ENCODE peak calls at places on chromosomes 13 and 19, in five cellular contexts. R is effector memory CD4-positive, alpha-beta T cell; S is tibial artery; W is naive thymus-derived CD4-positive, alpha-beta T cell; Z is fibroblast of lung. I is an unnamed sample.

GRCh38 chr13:47459512-47459911 is 541.6 kb downstream of the SUCLA2 start:
- DNase-seq in S (no peak), W (no peak), R (no peak), Z (peak; percentile 75), I (no peak)

GRCh38 chr13:99086149-99086868 is 108.4 kb upstream of the DOCK9 start:
- DNase-seq in R (peak; percentile 57), S (peak; percentile 34), W (peak; percentile 70), Z (peak; percentile 42), I (peak; percentile 62)

GRCh38 chr19:5682293-5682592 is 1.4 kb downstream of the HSD11B1L start:
- DNase-seq in S (no peak), W (no peak), Z (no peak), R (no peak), I (no peak)

GRCh38 chr13:106089251-106089940 is 446.1 kb downstream of the EFNB2 start:
- DNase-seq in Z (no peak), W (no peak), R (no peak), S (no peak), I (no peak)

GRCh38 chr19:48660854-48661731 is 11.7 kb downstream of the NTN5 start:
- DNase-seq in S (peak; percentile 85), W (peak; percentile 87), Z (peak; percentile 90), R (peak; percentile 74), I (peak; percentile 85)

GRCh38 chr13:93227906-93228801 is 1.5 kb downstream of the GPC6 start:
- DNase-seq in W (no peak), R (no peak), S (peak; percentile 68), Z (peak; percentile 91), I (no peak)

GRCh38 chr13:98960331-98961203 is 17.3 kb downstream of the DOCK9 start:
- DNase-seq in W (no peak), R (no peak), S (no peak), Z (no peak), I (no peak)

GRCh38 chr19:32333227-32333626 is 12.2 kb upstream of the ZNF507 start:
- DNase-seq in W (no peak), Z (no peak), R (no peak), S (no peak), I (no peak)

GRCh38 chr19:19109601-19110000 is 28.7 kb downstream of the TMEM161A start:
- DNase-seq in S (no peak), R (no peak), Z (peak; percentile 12), W (no peak), I (no peak)

GRCh38 chr13:101773062-101773461 is 320.6 kb downstream of the ITGBL1 start:
- DNase-seq in S (no peak), Z (no peak), W (no peak), R (no peak), I (no peak)

GRCh38 chr19:6271251-6271650 is 8.5 kb downstream of the MLLT1 start:
- DNase-seq in R (no peak), Z (peak; percentile 28), W (no peak), S (no peak), I (no peak)

GRCh38 chr19:2983351-2984195 is 6.2 kb downstream of the TLE6 start:
- DNase-seq in W (no peak), R (no peak), S (peak; percentile 85), Z (peak; percentile 75), I (no peak)

GRCh38 chr19:38892841-38893240 is 6.6 kb downstream of the SIRT2 start:
- DNase-seq in Z (no peak), S (no peak), R (no peak), W (no peak), I (no peak)

GRCh38 chr19:30448386-30449130 is 76.4 kb downstream of the ZNF536 start:
- DNase-seq in W (no peak), Z (no peak), R (no peak), S (no peak), I (no peak)

GRCh38 chr13:72820898-72821279 is 39.0 kb downstream of the PIBF1 start:
- DNase-seq in S (no peak), W (no peak), R (no peak), Z (no peak), I (no peak)
- H3K9me3 ChIP-seq in S (no peaks in the 10 kb centered on the region), W (no peaks in the 10 kb centered on the region), R (no peaks in the 10 kb centered on the region), Z (no peaks in the 10 kb centered on the region), I (no peaks in the 10 kb centered on the region)

GRCh38 chr13:24281188-24282008 is 28.0 kb upstream of the C1QTNF9 start:
- DNase-seq in S (no peak), W (no peak), Z (no peak), R (no peak), I (no peak)
- H3K4me1 ChIP-seq in S (no peaks in the 10 kb centered on the region), W (peaks cover 24% of the 10 kb centered on the region), Z (no peaks in the 10 kb centered on the region), R (peaks cover 31% of the 10 kb centered on the region), I (peaks cover 32% of the 10 kb centered on the region)

DNA sequence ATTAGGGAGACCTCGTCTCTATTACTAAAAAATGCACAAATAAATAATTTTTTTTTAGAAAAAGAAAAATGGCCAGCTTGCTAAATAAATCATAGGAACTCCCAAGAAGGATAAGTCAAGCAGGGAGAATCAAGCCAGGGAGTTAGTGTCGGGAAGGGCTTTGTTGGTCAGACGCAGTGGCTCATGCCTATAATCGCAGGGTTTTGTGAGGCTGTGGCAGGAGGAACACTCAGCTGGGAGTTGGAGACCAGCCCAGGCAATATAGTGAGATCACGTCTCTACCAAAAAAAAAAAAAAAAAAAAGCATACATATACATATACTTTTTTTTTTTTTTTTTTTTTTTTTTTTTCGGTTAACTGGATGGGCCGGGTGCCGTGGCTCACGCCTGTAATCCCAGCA is 9.0 kb downstream of the NACC1 start:
- DNase-seq in S (no peak), R (no peak), W (no peak), Z (peak; percentile 47), I (no peak)
- H3K9me3 ChIP-seq in S (no peaks in the 10 kb centered on the region), R (no peaks in the 10 kb centered on the region), W (no peaks in the 10 kb centered on the region), Z (no peaks in the 10 kb centered on the region), I (no peaks in the 10 kb centered on the region)

GRCh38 chr19:54282706-54283105 is 1.8 kb upstream of the LILRB2 start:
- DNase-seq in R (no peak), Z (no peak), W (no peak), S (no peak), I (no peak)
- H3K4me1 ChIP-seq in R (no peaks in the 10 kb centered on the region), Z (no peaks in the 10 kb centered on the region), W (no peaks in the 10 kb centered on the region), S (no peaks in the 10 kb centered on the region), I (no peaks in the 10 kb centered on the region)

GRCh38 chr19:56836059-56836458 is 4.5 kb downstream of the PEG3 start:
- DNase-seq in W (no peak), R (no peak), Z (no peak), S (no peak), I (no peak)
- H3K9me3 ChIP-seq in W (peaks cover 57% of the 10 kb centered on the region), R (peaks cover 14% of the 10 kb centered on the region), Z (no peaks in the 10 kb centered on the region), S (no peaks in the 10 kb centered on the region), I (peaks cover 75% of the 10 kb centered on the region)

GRCh38 chr13:114124486-114124885 is 7.9 kb downstream of the RASA3 start:
- DNase-seq in W (no peak), Z (no peak), R (no peak), S (no peak), I (no peak)

GRCh38 chr13:114123448-114123847 is 9.0 kb downstream of the RASA3 start:
- DNase-seq in S (no peak), W (no peak), Z (no peak), R (no peak), I (no peak)

GRCh38 chr13:114125589-114125988 is 6.8 kb downstream of the RASA3 start:
- DNase-seq in Z (no peak), S (no peak), W (no peak), R (no peak), I (no peak)

GRCh38 chr13:114123876-114124275 is 8.5 kb downstream of the RASA3 start:
- DNase-seq in S (no peak), W (no peak), Z (no peak), R (no peak), I (no peak)

GRCh38 chr13:114124921-114125320 is 7.5 kb downstream of the RASA3 start:
- DNase-seq in Z (peak; percentile 72), R (peak; percentile 45), S (no peak), W (peak; percentile 67), I (peak; percentile 82)
- H3K4me1 ChIP-seq in Z (peaks cover 40% of the 10 kb centered on the region), R (peaks cover 91% of the 10 kb centered on the region), S (peaks cover 30% of the 10 kb centered on the region), W (peaks cover 95% of the 10 kb centered on the region), I (peaks cover 95% of the 10 kb centered on the region)

GRCh38 chr19:28578786-28579505 is 634.0 kb downstream of the UQCRFS1 start:
- DNase-seq in R (no peak), S (no peak), Z (no peak), W (no peak), I (no peak)
- H3K9me3 ChIP-seq in R (no peaks in the 10 kb centered on the region), S (no peaks in the 10 kb centered on the region), Z (no peaks in the 10 kb centered on the region), W (no peaks in the 10 kb centered on the region), I (no peaks in the 10 kb centered on the region)